ENCODE peak calls at places on chromosomes 12 and 14, in four cellular contexts. W, D, F and S are unnamed samples.

GRCh38 chr14:85159726-85160125 is 370.2 kb upstream of the FLRT2 start:
- DNase-seq in D (no peak), W (no peak), F (no peak), S (no peak)

GRCh38 chr14:70489579-70490175 is 37.7 kb downstream of the ADAM21 start:
- DNase-seq in W (no peak), F (no peak), D (no peak), S (no peak)

GRCh38 chr12:93325855-93326254 is 51.9 kb upstream of the NUDT4 start:
- DNase-seq in W (peak), D (no peak), F (no peak), S (no peak)

GRCh38 chr12:5085896-5086295 is 42.2 kb downstream of the KCNA5 start:
- DNase-seq in D (no peak), F (no peak), W (peak), S (no peak)

GRCh38 chr12:23482571-23482970 is 466.9 kb downstream of the SOX5 start:
- DNase-seq in F (no peak), W (no peak), D (no peak), S (no peak)

GRCh38 chr14:74558655-74559054 is 53.4 kb downstream of the LTBP2 start:
- DNase-seq in D (no peak), W (no peak), F (no peak), S (no peak)

GRCh38 chr12:91204416-91204815 is 21.8 kb upstream of the DCN start:
- DNase-seq in D (no peak), W (no peak), F (no peak), S (no peak)

GRCh38 chr12:77124767-77125166 is 59.4 kb upstream of the E2F7 start:
- DNase-seq in F (no peak), D (no peak), W (no peak), S (no peak)

GRCh38 chr14:96626916-96627315 is 124.7 kb downstream of the PAPOLA start:
- DNase-seq in W (no peak), F (no peak), D (no peak), S (peak)

GRCh38 chr14:101400815-101401214 is 160.5 kb upstream of the DIO3 start:
- DNase-seq in W (no peak), F (no peak), D (no peak), S (no peak)

GRCh38 chr14:54364555-54365415 is 32.0 kb upstream of the CDKN3 start:
- DNase-seq in W (no peak), D (peak), F (no peak), S (no peak)

GRCh38 chr12:88206636-88207035 is 64.5 kb downstream of the TMTC3 start:
- DNase-seq in D (no peak), W (peak), F (no peak), S (no peak)

GRCh38 chr12:88200029-88200428 is 57.9 kb downstream of the TMTC3 start:
- DNase-seq in W (no peak), F (no peak), D (no peak), S (no peak)

GRCh38 chr12:88207921-88208640 is 66.0 kb downstream of the TMTC3 start:
- DNase-seq in W (peak), F (no peak), D (no peak), S (no peak)

GRCh38 chr12:88202500-88202899 is 60.4 kb downstream of the TMTC3 start:
- DNase-seq in W (no peak), D (no peak), F (no peak), S (no peak)
- TF ChIP-seq CTCF in W (no peak), D (no peak), F (no peak), S (no peak)

GRCh38 chr12:117060927-117061300 is 38.3 kb downstream of the TESC start:
- DNase-seq in W (no peak), F (no peak), D (no peak), S (no peak)
- TF ChIP-seq CTCF in W (no peak), F (no peak), D (no peak), S (no peak)

DNA sequence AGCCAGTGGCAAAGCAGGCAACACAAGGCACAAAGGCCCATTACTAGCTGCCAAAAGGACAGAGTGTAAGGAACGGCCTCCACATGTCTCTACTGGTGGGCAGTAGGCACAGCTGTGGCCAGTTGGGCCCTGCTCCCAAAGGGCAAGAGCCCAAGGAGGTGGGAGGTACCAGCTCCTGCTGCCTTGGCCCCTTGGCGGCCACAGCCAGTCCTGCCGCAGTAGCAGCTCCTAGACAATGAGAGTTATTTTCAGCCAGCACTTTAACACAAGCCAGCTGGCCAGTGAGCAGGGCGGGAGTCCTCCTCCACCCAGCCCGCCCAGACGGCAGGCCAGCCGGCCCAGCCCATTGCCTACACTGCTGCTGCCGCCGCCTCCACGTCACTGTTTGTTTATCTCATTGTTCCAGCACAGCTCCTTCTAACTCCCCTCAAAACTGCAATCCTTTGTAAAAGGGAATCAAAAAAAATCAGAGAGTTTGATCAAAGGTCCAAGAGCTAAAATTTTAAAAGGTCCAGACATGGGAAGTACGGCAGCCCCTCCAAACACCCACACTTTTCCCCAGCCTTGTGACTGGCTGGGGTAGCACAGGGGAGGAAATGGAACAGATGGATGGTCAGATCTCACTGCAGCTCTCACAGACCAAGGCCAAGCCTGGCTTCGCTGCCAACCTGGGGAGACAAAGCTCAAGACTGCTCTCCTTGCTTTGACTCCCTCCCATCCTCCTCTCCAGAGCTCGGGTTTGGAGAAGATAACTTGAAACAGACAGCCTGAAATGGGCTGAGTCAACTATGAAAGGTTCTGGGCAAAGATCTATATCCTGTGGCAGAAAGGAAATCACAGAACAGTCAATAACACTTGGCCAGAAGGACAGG is 33.5 kb downstream of the FMNL3 start:
- DNase-seq in W (peak), D (peak), F (no peak), S (peak)
- TF ChIP-seq CTCF in W (no peak), D (peak), F (no peak), S (peak)

DNA sequence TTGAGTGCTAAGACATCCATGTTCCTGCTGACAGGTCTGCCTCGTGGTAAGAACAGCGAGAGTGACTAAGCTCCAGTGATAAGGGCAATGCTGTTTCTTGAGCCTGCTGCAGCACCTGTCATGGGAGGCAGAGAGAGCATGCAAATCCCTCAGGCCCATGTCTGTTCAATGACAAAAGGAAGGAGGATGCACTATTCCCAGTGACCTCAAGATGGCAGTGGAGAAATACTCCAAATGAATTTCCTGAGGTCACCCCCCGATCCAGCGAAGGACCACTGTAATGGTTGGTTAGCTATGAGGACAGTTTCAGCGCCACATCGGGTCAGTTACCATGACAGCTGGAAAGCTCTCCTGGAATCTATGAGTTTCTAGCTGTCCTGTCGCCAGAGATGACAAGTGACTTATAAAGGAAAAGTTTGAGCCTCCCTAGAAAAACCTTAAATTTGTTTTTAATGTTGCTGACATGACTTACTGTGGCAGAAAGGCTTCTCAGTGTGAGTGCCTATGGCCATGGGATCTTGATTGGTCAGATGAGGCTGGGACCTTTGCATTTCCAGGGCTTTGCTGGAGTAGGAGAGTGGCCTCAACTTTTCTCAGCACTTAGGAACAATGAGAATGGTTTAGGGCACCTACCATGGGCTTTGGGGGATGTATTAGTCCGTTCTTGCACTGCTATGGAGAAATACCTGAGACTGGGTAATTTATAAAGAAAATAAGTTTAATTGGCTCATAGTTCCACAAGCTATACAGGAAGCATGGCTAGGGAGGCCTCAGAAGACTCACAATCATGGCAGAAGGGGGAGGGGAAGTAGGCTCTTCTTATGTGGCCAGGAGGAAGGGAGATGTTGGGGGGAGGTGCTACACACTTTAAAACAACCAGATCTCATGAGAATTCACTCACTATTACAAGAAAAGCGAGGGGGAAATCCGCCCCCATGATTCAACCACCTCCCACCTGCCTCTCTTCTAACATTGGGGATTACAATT is 88.0 kb upstream of the TMEM260 start:
- DNase-seq in D (no peak), F (peak), W (peak), S (no peak)
- TF ChIP-seq CTCF in D (peak), F (peak), W (peak), S (peak)

DNA sequence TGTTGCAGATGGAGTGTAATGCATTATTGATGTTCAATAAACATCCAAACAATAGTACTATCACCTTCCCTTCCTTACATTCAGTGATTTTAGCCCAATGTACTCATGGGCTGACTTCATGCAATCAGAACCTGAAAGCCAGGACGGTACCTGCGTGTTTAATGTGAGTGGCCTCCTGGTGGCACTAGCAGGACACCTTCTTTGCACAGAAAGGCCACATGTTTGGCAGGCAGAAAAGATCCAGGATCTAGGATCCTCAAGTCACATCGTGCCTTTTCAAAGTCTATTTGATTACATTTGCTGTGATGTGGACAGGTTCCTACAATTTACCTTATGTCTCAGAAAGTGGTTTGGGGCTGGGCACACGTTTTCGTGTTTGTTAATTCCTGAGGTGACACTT is 82.9 kb downstream of the NEDD1 start:
- DNase-seq in W (no peak), D (no peak), F (peak), S (no peak)
- TF ChIP-seq CTCF in W (peak), D (peak), F (peak), S (peak)

DNA sequence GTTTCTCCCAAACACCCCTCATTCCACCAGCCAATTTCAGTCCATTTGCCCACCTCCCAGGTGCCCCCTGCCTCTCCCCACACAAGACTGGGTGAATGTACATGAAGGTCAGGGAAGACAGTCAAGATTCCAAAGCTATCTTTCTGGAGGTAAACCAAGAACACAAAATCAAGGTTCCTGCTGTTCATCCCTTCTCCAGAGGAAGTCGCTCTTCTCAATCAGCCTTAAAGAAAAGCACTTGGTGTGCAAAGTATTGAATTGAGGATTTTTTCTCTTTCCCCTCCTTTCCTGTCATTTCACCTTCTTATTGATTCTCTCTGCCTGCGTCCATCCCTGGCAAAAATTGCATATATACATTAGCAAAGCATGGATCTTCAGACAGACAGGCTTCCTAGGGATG is 4.5 kb downstream of the GRIN2B start:
- DNase-seq in D (no peak), F (no peak), W (no peak), S (no peak)
- TF ChIP-seq CTCF in D (no peak), F (peak), W (no peak), S (no peak)

DNA sequence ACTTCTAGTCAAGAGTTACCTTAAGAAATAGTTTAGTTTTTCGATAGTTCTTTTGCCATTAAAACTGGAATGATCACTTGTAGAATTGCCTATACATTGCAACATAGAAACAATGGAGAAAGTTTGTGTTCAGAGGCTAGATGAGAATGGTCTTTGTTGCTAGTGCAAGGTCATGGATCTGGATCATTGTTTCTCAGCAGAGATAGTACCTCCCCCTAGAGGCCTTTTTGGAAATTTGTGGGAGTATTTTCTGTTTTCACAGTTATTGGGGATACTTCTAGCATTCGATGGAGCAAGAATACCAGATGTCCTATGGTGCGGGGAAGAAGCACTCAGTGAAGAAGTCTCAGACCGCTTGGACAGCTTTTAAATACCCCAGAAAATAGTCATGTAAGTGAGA is 138.8 kb upstream of the HMGA2 start:
- DNase-seq in D (no peak), F (no peak), W (peak), S (no peak)
- TF ChIP-seq CTCF in D (peak), F (peak), W (peak), S (peak)

GRCh38 chr14:37590810-37591139 is 4.3 kb downstream of the FOXA1 start:
- DNase-seq in D (no peak), F (no peak), W (no peak), S (no peak)

GRCh38 chr14:37592288-37593274 is 2.5 kb downstream of the FOXA1 start:
- DNase-seq in W (no peak), D (no peak), F (no peak), S (no peak)

GRCh38 chr14:37590096-37590809 is 4.8 kb downstream of the FOXA1 start:
- DNase-seq in D (no peak), F (no peak), W (no peak), S (no peak)

GRCh38 chr14:37591941-37592287 is 3.1 kb downstream of the FOXA1 start:
- DNase-seq in D (no peak), F (no peak), W (no peak), S (no peak)

GRCh38 chr14:37591311-37591940 is 3.6 kb downstream of the FOXA1 start:
- DNase-seq in F (no peak), D (no peak), W (no peak), S (no peak)
- TF ChIP-seq CTCF in F (no peak), D (no peak), W (peak), S (peak)

GRCh38 chr12:34207858-34208257 is 185.6 kb downstream of the ALG10 start:
- DNase-seq in F (no peak), D (no peak), W (no peak), S (no peak)
- TF ChIP-seq CTCF in F (no peak), D (no peak), W (no peak), S (no peak)